ENCODE peak calls at places on chromosomes 13 and 19, in ten cellular contexts. Z is H1; P is fibroblast of lung; B is left ventricle myocardium inferior; R is breast epithelium; X is A673; K is A549; H is CD8-positive, alpha-beta memory T cell; C is cardiac muscle cell; T is heart left ventricle. W is an unnamed sample.

GRCh38 chr13:60329221-60329983 is 67.6 kb upstream of the TDRD3 start:
- DNase-seq in Z (peak; percentile 27), P (peak; percentile 29), B (no peak), R (no peak), X (peak; percentile 93), K (peak; percentile 21), H (no peak), C (peak; percentile 74), T (no peak), W (no peak)

GRCh38 chr13:73958657-73959397 is 175.4 kb downstream of the KLF12 start:
- DNase-seq in Z (no peak), P (no peak), B (no peak), R (no peak), X (no peak), K (no peak), H (no peak), C (no peak), T (no peak), W (no peak)

GRCh38 chr19:46571495-46571894 is 29.6 kb upstream of the CALM3 start:
- DNase-seq in Z (peak; percentile 44), P (no peak), B (no peak), R (no peak), X (peak; percentile 61), K (peak; percentile 75), H (no peak), C (peak; percentile 23), T (no peak), W (no peak)

GRCh38 chr19:39483141-39483540 is 2.5 kb downstream of the TIMM50 start:
- DNase-seq in Z (no peak), P (no peak), B (no peak), R (no peak), X (no peak), K (no peak), H (no peak), C (no peak), T (no peak), W (no peak)

GRCh38 chr19:38044267-38045111 is 137.5 kb downstream of the SIPA1L3 start:
- DNase-seq in Z (no peak), P (peak; percentile 69), B (no peak), R (no peak), X (no peak), K (peak; percentile 42), H (no peak), C (no peak), T (no peak), W (no peak)

GRCh38 chr19:23868630-23869029 is 46.1 kb upstream of the ZNF726 start:
- DNase-seq in Z (no peak), P (no peak), B (no peak), R (no peak), X (no peak), K (no peak), H (no peak), C (no peak), T (no peak), W (no peak)

GRCh38 chr19:45439569-45440258 is 16.0 kb upstream of the ERCC1 start:
- DNase-seq in Z (no peak), P (peak; percentile 74), B (peak; percentile 90), R (peak; percentile 75), X (peak; percentile 87), K (peak; percentile 83), H (peak; percentile 80), C (peak; percentile 93), T (peak; percentile 92), W (peak; percentile 92)

GRCh38 chr13:62625214-62625613 is 1209.6 kb upstream of the PCDH20 start:
- DNase-seq in Z (no peak), P (no peak), B (no peak), R (no peak), X (no peak), K (no peak), H (no peak), C (no peak), T (no peak), W (no peak)

GRCh38 chr13:79973533-79973963 is 367.4 kb downstream of the SPRY2 start:
- DNase-seq in Z (no peak), P (no peak), B (peak; percentile 45), R (no peak), X (peak; percentile 48), K (peak; percentile 27), H (no peak), C (no peak), T (peak; percentile 67), W (no peak)

GRCh38 chr19:1823539-1824251 is 11.6 kb upstream of the ATP8B3 start:
- DNase-seq in Z (no peak), P (no peak), B (no peak), R (no peak), X (no peak), K (no peak), H (no peak), C (no peak), T (no peak), W (no peak)

GRCh38 chr13:24654741-24655140 is 25.5 kb upstream of the ATP12A start:
- DNase-seq in Z (no peak), P (peak; percentile 27), B (no peak), R (no peak), X (no peak), K (no peak), H (no peak), C (no peak), T (no peak), W (no peak)

GRCh38 chr19:954272-954671 is 28.4 kb downstream of the ARID3A start:
- DNase-seq in Z (no peak), P (no peak), B (no peak), R (no peak), X (no peak), K (no peak), H (no peak), C (no peak), T (no peak), W (no peak)

GRCh38 chr13:58712191-58712590 is 1080.6 kb downstream of the PCDH17 start:
- DNase-seq in Z (peak; percentile 68), P (peak; percentile 9), B (no peak), R (no peak), X (no peak), K (peak; percentile 0), H (no peak), C (no peak), T (no peak), W (no peak)

GRCh38 chr19:17468302-17469091 is 1.8 kb upstream of the SLC27A1 start:
- DNase-seq in Z (no peak), P (peak; percentile 8), B (peak; percentile 83), R (peak; percentile 74), X (no peak), K (no peak), H (no peak), C (no peak), T (peak; percentile 84), W (peak; percentile 67)

DNA sequence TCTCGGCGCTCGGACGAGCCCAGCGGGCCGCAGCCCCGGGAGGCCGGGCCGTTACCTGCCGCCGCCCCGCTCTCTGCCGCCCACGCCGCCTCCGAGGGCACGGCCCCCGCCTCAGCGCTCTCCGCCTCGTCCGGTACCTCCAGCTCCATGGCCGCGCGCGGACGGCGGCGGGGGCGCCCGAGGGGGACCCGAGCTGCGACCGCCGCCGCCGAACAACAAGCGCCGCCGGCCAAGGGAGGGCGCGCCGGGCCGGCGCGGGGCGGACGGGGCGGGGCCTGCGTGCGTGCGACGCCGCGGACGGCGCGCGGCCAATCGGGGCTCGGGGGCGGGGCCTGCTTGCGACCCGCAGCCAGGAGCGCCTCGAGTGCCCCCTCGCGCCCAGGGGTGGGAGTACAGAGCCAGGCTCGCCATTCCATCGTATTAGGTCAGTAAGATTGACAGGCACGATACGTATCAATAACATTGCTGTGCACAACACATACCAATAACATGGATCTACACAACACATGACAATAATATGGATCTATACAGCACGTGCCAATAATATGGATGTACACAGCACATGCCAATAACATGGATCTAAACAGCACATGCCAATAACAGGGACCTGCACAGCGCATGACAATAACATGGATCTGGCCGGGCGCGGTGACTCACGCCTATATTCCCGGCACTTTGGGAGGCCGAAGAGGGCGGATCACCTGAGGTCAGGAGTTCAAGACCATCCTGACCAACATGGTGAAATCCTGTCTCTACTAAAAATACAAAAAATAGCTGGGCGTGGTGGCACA is at the start of gene PIP5K1C:
- DNase-seq in Z (no peak), P (peak; percentile 69), B (peak; percentile 91), R (peak; percentile 92), X (peak; percentile 90), K (peak; percentile 83), H (peak; percentile 90), C (peak; percentile 95), T (peak; percentile 93), W (peak; percentile 97)
- H3K27ac ChIP-seq in Z (no peak within 1 kb of the TSS), P (peak within 1 kb of the TSS; percentile 27), B (peak within 1 kb of the TSS; percentile 93), R (peak within 1 kb of the TSS; percentile 90), X (peak within 1 kb of the TSS; percentile 72), K (peak within 1 kb of the TSS; percentile 98), H (peak within 1 kb of the TSS; percentile 48), C (peak within 1 kb of the TSS; percentile 13), T (peak within 1 kb of the TSS; percentile 97), W (no peak within 1 kb of the TSS)

GRCh38 chr13:64770743-64771142 is 2459.4 kb downstream of the PCDH9 start:
- DNase-seq in Z (no peak), P (no peak), B (no peak), R (no peak), X (no peak), K (no peak), H (no peak), C (no peak), T (no peak), W (no peak)

GRCh38 chr13:64778002-64778401 is 2452.1 kb downstream of the PCDH9 start:
- DNase-seq in Z (no peak), P (no peak), B (no peak), R (no peak), X (no peak), K (no peak), H (no peak), C (no peak), T (no peak), W (no peak)

GRCh38 chr13:64774915-64775314 is 2455.2 kb downstream of the PCDH9 start:
- DNase-seq in Z (no peak), P (no peak), B (no peak), R (no peak), X (no peak), K (peak; percentile 13), H (no peak), C (no peak), T (no peak), W (no peak)
- H3K4me1 ChIP-seq in Z (no peaks in the 10 kb centered on the region), P (no peaks in the 10 kb centered on the region), B (no peaks in the 10 kb centered on the region), R (no peaks in the 10 kb centered on the region), X (no peaks in the 10 kb centered on the region), K (peaks cover 7% of the 10 kb centered on the region), H (no peaks in the 10 kb centered on the region), C (no peaks in the 10 kb centered on the region), T (no peaks in the 10 kb centered on the region), W (no peaks in the 10 kb centered on the region)

GRCh38 chr19:55311397-55311796 is 13.7 kb downstream of the TMEM150B start:
- DNase-seq in Z (no peak), P (no peak), B (no peak), R (no peak), X (no peak), K (no peak), H (no peak), C (no peak), T (no peak), W (no peak)
- H3K4me3 ChIP-seq in Z (no peak overlapping the region), P (no peak overlapping the region), B (no peak overlapping the region), R (no peak overlapping the region), X (no peak overlapping the region), K (no peak overlapping the region), H (no peak overlapping the region), C (no peak overlapping the region), T (no peak overlapping the region), W (no peak overlapping the region)

DNA sequence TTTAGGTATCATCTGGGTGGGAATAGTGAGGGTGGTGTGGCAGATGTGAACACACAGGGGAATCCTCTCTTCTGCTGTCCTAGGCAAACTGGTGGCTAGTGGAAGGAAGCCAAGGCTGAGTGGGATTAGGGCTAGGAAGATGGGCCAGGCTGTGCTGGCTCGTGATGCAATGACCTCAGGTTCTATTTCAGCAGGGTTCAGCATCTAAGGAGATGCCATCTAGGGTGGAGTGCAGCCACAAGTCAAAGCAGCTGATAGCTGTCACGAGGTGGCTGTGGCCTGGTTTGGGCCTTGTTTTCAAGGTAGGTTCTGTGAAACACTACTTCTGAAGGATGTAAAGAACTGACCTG is 21.6 kb downstream of the ARL11 start:
- DNase-seq in Z (no peak), P (no peak), B (no peak), R (no peak), X (no peak), K (no peak), H (no peak), C (no peak), T (no peak), W (no peak)
- H3K27ac ChIP-seq in Z (no peak overlapping the region), P (peak overlapping the region; percentile 17), B (no peak overlapping the region), R (no peak overlapping the region), X (no peak overlapping the region), K (no peak overlapping the region), H (no peak overlapping the region), C (no peak overlapping the region), T (no peak overlapping the region), W (no peak overlapping the region)

W was measured in aorta.